ENCODE peak calls at places on chromosomes 1 and 21, in six cellular contexts. O is transverse colon, K is fibroblast of lung, Z is heart left ventricle, J is SJSA1, F is kidney. W is an unnamed sample.

GRCh38 chr1:206933333-206933945 is 11.7 kb upstream of the FCMR start:
- DNase-seq in O (peak; percentile 69), K (no peak), Z (peak; percentile 54), J (peak; percentile 59), F (no peak), W (peak; percentile 82)

GRCh38 chr21:41715649-41716321 is 51.1 kb downstream of the RIPK4 start:
- DNase-seq in O (peak; percentile 73), K (no peak), Z (no peak), J (no peak), F (no peak), W (no peak)

GRCh38 chr1:23592209-23592905 is 33.1 kb upstream of the ID3 start:
- DNase-seq in O (no peak), K (no peak), Z (no peak), J (no peak), F (no peak), W (peak; percentile 87)

GRCh38 chr1:232574867-232575523 is 54.9 kb downstream of the SIPA1L2 start:
- DNase-seq in O (no peak), K (peak; percentile 48), Z (no peak), J (peak; percentile 53), F (no peak), W (no peak)

GRCh38 chr21:21612446-21612845 is 614.2 kb downstream of the NCAM2 start:
- DNase-seq in O (no peak), K (peak; percentile 97), Z (no peak), J (no peak), F (no peak), W (no peak)

GRCh38 chr21:14273736-14274538 is 58.0 kb downstream of the RBM11 start:
- DNase-seq in O (peak; percentile 94), K (no peak), Z (peak; percentile 77), J (peak; percentile 45), F (peak; percentile 92), W (no peak)

GRCh38 chr1:21490774-21491482 is 18.3 kb upstream of the ALPL start:
- DNase-seq in O (peak; percentile 21), K (peak; percentile 63), Z (no peak), J (peak; percentile 75), F (no peak), W (peak; percentile 55)

GRCh38 chr1:219753901-219754300 is 141.0 kb upstream of the ZC3H11B start:
- DNase-seq in O (no peak), K (peak; percentile 9), Z (no peak), J (no peak), F (no peak), W (no peak)

GRCh38 chr1:192984058-192984457 is 75.1 kb downstream of the UCHL5 start:
- DNase-seq in O (no peak), K (no peak), Z (no peak), J (no peak), F (no peak), W (no peak)

GRCh38 chr1:77762072-77762476 is 2.4 kb upstream of the USP33 start:
- DNase-seq in O (no peak), K (peak; percentile 70), Z (no peak), J (no peak), F (no peak), W (no peak)

GRCh38 chr1:8723010-8723409 is 94.4 kb downstream of the RERE start:
- DNase-seq in O (no peak), K (no peak), Z (no peak), J (no peak), F (no peak), W (no peak)

GRCh38 chr1:40132383-40133121 is 28.6 kb upstream of the RLF start:
- DNase-seq in O (no peak), K (peak; percentile 6), Z (no peak), J (no peak), F (no peak), W (no peak)

GRCh38 chr1:199054706-199055105 is 415.9 kb downstream of the PTPRC start:
- DNase-seq in O (no peak), K (no peak), Z (no peak), J (no peak), F (no peak), W (no peak)

GRCh38 chr1:31570906-31571305 is 5.4 kb upstream of the TINAGL1 start:
- DNase-seq in O (no peak), K (no peak), Z (no peak), J (peak; percentile 13), F (no peak), W (no peak)

GRCh38 chr1:98143403-98143802 is 222.6 kb upstream of the DPYD start:
- DNase-seq in O (no peak), K (no peak), Z (no peak), J (no peak), F (no peak), W (no peak)

GRCh38 chr1:48776400-48777218 is at the start of gene BEND5:
- DNase-seq in O (peak; percentile 37), K (peak; percentile 65), Z (peak; percentile 60), J (no peak), F (peak; percentile 87), W (peak; percentile 76)

GRCh38 chr21:35404247-35404646 is 355.1 kb upstream of the RUNX1 start:
- DNase-seq in O (no peak), K (no peak), Z (no peak), J (no peak), F (no peak), W (no peak)

GRCh38 chr21:35399706-35400105 is 350.6 kb upstream of the RUNX1 start:
- DNase-seq in O (no peak), K (no peak), Z (no peak), J (no peak), F (no peak), W (no peak)

GRCh38 chr21:35399002-35399401 is 349.9 kb upstream of the RUNX1 start:
- DNase-seq in O (no peak), K (no peak), Z (no peak), J (no peak), F (no peak), W (no peak)

GRCh38 chr21:35400233-35400939 is 351.3 kb upstream of the RUNX1 start:
- DNase-seq in O (peak; percentile 32), K (peak; percentile 85), Z (no peak), J (no peak), F (no peak), W (no peak)

DNA sequence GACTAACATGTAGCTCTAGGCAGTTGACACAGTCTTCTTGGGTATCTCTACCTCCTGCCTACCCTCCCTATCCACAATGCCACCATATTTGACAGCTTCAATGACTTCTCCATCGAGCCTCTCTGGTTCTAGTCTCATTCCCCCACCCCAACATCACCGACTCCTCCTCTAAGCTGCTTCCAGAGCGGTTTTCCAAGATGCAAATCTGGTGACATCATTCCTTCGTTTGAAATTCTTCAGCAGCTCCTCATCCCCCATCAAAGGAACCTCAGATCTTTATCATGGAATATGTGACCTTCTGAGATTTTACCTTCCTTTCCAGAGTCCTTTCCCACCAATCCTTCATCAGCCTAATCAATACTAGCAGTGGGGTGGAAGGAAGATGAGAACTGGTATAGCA is 352.4 kb upstream of the RUNX1 start:
- DNase-seq in O (no peak), K (no peak), Z (no peak), J (no peak), F (no peak), W (no peak)
- H3K27ac ChIP-seq in O (no peak overlapping the region), K (no peak overlapping the region), Z (no peak overlapping the region), J (no peak overlapping the region), F (no peak overlapping the region), W (no peak overlapping the region)

GRCh38 chr1:248704556-248704955 is 2.0 kb upstream of the OR14I1 start:
- DNase-seq in O (no peak), K (no peak), Z (no peak), J (no peak), F (no peak), W (no peak)
- H3K9me3 ChIP-seq in O (no peaks in the 10 kb centered on the region), K (no peaks in the 10 kb centered on the region), Z (no peaks in the 10 kb centered on the region), J (no peaks in the 10 kb centered on the region), F (no peaks in the 10 kb centered on the region), W (peaks cover 3% of the 10 kb centered on the region)

GRCh38 chr1:243942196-243943150 is 92.4 kb upstream of the AKT3 start:
- DNase-seq in O (no peak), K (no peak), Z (no peak), J (no peak), F (no peak), W (no peak)
- H3K27ac ChIP-seq in O (no peak overlapping the region), K (no peak overlapping the region), Z (no peak overlapping the region), J (no peak overlapping the region), F (no peak overlapping the region), W (no peak overlapping the region)

GRCh38 chr21:24634749-24635148 is 972.5 kb downstream of the MRPL39 start:
- DNase-seq in O (no peak), K (no peak), Z (no peak), J (no peak), F (no peak), W (no peak)
- H3K9me3 ChIP-seq in O (no peaks in the 10 kb centered on the region), K (no peaks in the 10 kb centered on the region), Z (no peaks in the 10 kb centered on the region), J (no peaks in the 10 kb centered on the region), F (no peaks in the 10 kb centered on the region), W (no peaks in the 10 kb centered on the region)

GRCh38 chr1:26994772-26995625 is 1.5 kb downstream of the TRNP1 start:
- DNase-seq in O (no peak), K (no peak), Z (no peak), J (no peak), F (no peak), W (no peak)
- H3K27ac ChIP-seq in O (peak overlapping the region; percentile 43), K (peak overlapping the region; percentile 70), Z (no peak overlapping the region), J (no peak overlapping the region), F (peak overlapping the region; percentile 64), W (no peak overlapping the region)

DNA sequence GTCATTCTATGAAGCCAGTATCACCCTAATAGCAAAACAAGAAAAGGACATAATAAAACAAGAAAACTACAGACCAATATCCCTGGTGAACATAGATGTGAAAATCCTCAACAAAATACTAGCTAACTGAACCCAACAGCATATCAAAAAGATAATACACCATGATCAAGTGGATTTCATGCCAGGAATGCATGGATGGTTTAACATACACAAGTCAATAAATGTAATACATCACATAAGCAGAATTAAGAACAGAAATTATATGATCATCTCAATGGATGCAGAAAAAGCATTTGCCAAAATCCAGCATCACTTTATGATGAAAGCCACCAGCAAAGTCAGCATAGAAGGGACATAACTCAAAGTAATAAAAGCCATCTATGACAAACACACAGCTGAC is 6.5 kb upstream of the PM20D1 start:
- DNase-seq in O (no peak), K (no peak), Z (no peak), J (no peak), F (no peak), W (no peak)
- H3K9me3 ChIP-seq in O (no peaks in the 10 kb centered on the region), K (no peaks in the 10 kb centered on the region), Z (peaks cover 14% of the 10 kb centered on the region), J (no peaks in the 10 kb centered on the region), F (peaks cover 12% of the 10 kb centered on the region), W (peaks cover 23% of the 10 kb centered on the region)

DNA sequence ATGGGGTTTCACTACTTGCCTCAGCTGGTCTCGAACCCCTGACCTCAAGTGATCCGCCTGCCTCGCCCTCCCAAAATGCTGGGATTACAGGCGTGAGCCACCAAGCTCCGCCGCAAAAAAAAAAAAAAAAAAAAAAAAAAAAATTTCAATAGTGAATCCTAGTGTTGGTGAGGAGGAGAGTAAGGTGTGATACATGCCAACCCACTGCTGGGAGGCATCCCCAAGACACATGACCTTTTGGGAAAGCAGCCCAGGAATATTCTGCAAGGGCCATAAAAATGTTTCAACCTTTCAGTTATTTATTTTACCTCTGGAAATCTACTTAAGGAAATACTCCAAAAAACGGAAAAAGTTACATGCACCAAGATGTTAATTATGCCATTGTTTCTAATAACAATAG is 69.0 kb downstream of the ITPKB start:
- DNase-seq in O (no peak), K (no peak), Z (no peak), J (no peak), F (no peak), W (no peak)
- H3K27ac ChIP-seq in O (no peak overlapping the region), K (no peak overlapping the region), Z (no peak overlapping the region), J (no peak overlapping the region), F (no peak overlapping the region), W (no peak overlapping the region)

GRCh38 chr1:148310807-148311206 is 158.7 kb upstream of the NBPF11 start:
- DNase-seq in O (no peak), K (no peak), Z (no peak), J (no peak), F (no peak), W (no peak)
- H3K9me3 ChIP-seq in O (no peaks in the 10 kb centered on the region), K (no peaks in the 10 kb centered on the region), Z (no peaks in the 10 kb centered on the region), J (peaks cover 3% of the 10 kb centered on the region), F (no peaks in the 10 kb centered on the region), W (peaks cover 22% of the 10 kb centered on the region)